ENCODE peak calls at places on chromosomes 12 and 14, in ten cellular contexts. One of them, this sample, is unnamed.

GRCh38 chr14:55249423-55249822 is 21.8 kb upstream of the FBXO34 start:
- DNase-seq in hypothalamus: no peak
- DNase-seq in stimulated activated CD4-positive, alpha-beta T cell treated with anti-CD3 and anti-CD28 coated beads, Interleukin-1b, Interleukin-23, amount 100 ng/mL, for 1 hour: no peak
- DNase-seq in activated naive CD4-positive, alpha-beta T cell treated with anti-CD3 and anti-CD28 coated beads, Interleukin-2, amount 10 ng/mL, durations not matched to agents 7 days and 5 days: no peak
- DNase-seq in cardiac fibroblast: peak
- DNase-seq in GM13976: no peak
- DNase-seq in tibial artery: no peak
- DNase-seq in HuH-7.5: no peak
- DNase-seq in AML-193: no peak
- DNase-seq in H7: no peak
- DNase-seq in this sample: no peak

GRCh38 chr14:68297871-68298468 is 478.4 kb downstream of the RAD51B start:
- DNase-seq in hypothalamus: no peak
- DNase-seq in stimulated activated CD4-positive, alpha-beta T cell treated with anti-CD3 and anti-CD28 coated beads, Interleukin-1b, Interleukin-23, amount 100 ng/mL, for 1 hour: no peak
- DNase-seq in activated naive CD4-positive, alpha-beta T cell treated with anti-CD3 and anti-CD28 coated beads, Interleukin-2, amount 10 ng/mL, durations not matched to agents 7 days and 5 days: no peak
- DNase-seq in cardiac fibroblast: peak
- DNase-seq in GM13976: no peak
- DNase-seq in tibial artery: no peak
- DNase-seq in HuH-7.5: no peak
- DNase-seq in AML-193: no peak
- DNase-seq in H7: peak
- DNase-seq in this sample: no peak

GRCh38 chr12:108839890-108840230 is 17.5 kb downstream of the SSH1 start:
- DNase-seq in hypothalamus: no peak
- DNase-seq in stimulated activated CD4-positive, alpha-beta T cell treated with anti-CD3 and anti-CD28 coated beads, Interleukin-1b, Interleukin-23, amount 100 ng/mL, for 1 hour: no peak
- DNase-seq in activated naive CD4-positive, alpha-beta T cell treated with anti-CD3 and anti-CD28 coated beads, Interleukin-2, amount 10 ng/mL, durations not matched to agents 7 days and 5 days: no peak
- DNase-seq in cardiac fibroblast: no peak
- DNase-seq in GM13976: no peak
- DNase-seq in tibial artery: no peak
- DNase-seq in HuH-7.5: no peak
- DNase-seq in AML-193: no peak
- DNase-seq in H7: no peak
- DNase-seq in this sample: no peak

GRCh38 chr12:48979602-48980388 is 1.7 kb downstream of the WNT1 start:
- DNase-seq in hypothalamus: no peak
- DNase-seq in stimulated activated CD4-positive, alpha-beta T cell treated with anti-CD3 and anti-CD28 coated beads, Interleukin-1b, Interleukin-23, amount 100 ng/mL, for 1 hour: no peak
- DNase-seq in activated naive CD4-positive, alpha-beta T cell treated with anti-CD3 and anti-CD28 coated beads, Interleukin-2, amount 10 ng/mL, durations not matched to agents 7 days and 5 days: peak
- DNase-seq in cardiac fibroblast: no peak
- DNase-seq in GM13976: peak
- DNase-seq in tibial artery: no peak
- DNase-seq in HuH-7.5: no peak
- DNase-seq in AML-193: no peak
- DNase-seq in H7: peak
- DNase-seq in this sample: no peak

GRCh38 chr12:674272-674781 is 11.1 kb upstream of the NINJ2 start:
- DNase-seq in hypothalamus: no peak
- DNase-seq in stimulated activated CD4-positive, alpha-beta T cell treated with anti-CD3 and anti-CD28 coated beads, Interleukin-1b, Interleukin-23, amount 100 ng/mL, for 1 hour: peak
- DNase-seq in activated naive CD4-positive, alpha-beta T cell treated with anti-CD3 and anti-CD28 coated beads, Interleukin-2, amount 10 ng/mL, durations not matched to agents 7 days and 5 days: peak
- DNase-seq in cardiac fibroblast: no peak
- DNase-seq in GM13976: peak
- DNase-seq in tibial artery: no peak
- DNase-seq in HuH-7.5: no peak
- DNase-seq in AML-193: peak
- DNase-seq in H7: no peak
- DNase-seq in this sample: no peak

GRCh38 chr14:51386983-51387730 is 147.1 kb downstream of the TMX1 start:
- DNase-seq in hypothalamus: no peak
- DNase-seq in stimulated activated CD4-positive, alpha-beta T cell treated with anti-CD3 and anti-CD28 coated beads, Interleukin-1b, Interleukin-23, amount 100 ng/mL, for 1 hour: no peak
- DNase-seq in activated naive CD4-positive, alpha-beta T cell treated with anti-CD3 and anti-CD28 coated beads, Interleukin-2, amount 10 ng/mL, durations not matched to agents 7 days and 5 days: no peak
- DNase-seq in cardiac fibroblast: no peak
- DNase-seq in GM13976: no peak
- DNase-seq in tibial artery: no peak
- DNase-seq in HuH-7.5: no peak
- DNase-seq in AML-193: no peak
- DNase-seq in H7: no peak
- DNase-seq in this sample: no peak

GRCh38 chr12:93979189-93979588 is 169.2 kb upstream of the PLXNC1 start:
- DNase-seq in hypothalamus: no peak
- DNase-seq in stimulated activated CD4-positive, alpha-beta T cell treated with anti-CD3 and anti-CD28 coated beads, Interleukin-1b, Interleukin-23, amount 100 ng/mL, for 1 hour: no peak
- DNase-seq in activated naive CD4-positive, alpha-beta T cell treated with anti-CD3 and anti-CD28 coated beads, Interleukin-2, amount 10 ng/mL, durations not matched to agents 7 days and 5 days: peak
- DNase-seq in cardiac fibroblast: peak
- DNase-seq in GM13976: peak
- DNase-seq in tibial artery: no peak
- DNase-seq in HuH-7.5: no peak
- DNase-seq in AML-193: peak
- DNase-seq in H7: no peak
- DNase-seq in this sample: no peak

GRCh38 chr14:51293149-51293925 is 53.3 kb downstream of the TMX1 start:
- DNase-seq in hypothalamus: no peak
- DNase-seq in stimulated activated CD4-positive, alpha-beta T cell treated with anti-CD3 and anti-CD28 coated beads, Interleukin-1b, Interleukin-23, amount 100 ng/mL, for 1 hour: no peak
- DNase-seq in activated naive CD4-positive, alpha-beta T cell treated with anti-CD3 and anti-CD28 coated beads, Interleukin-2, amount 10 ng/mL, durations not matched to agents 7 days and 5 days: no peak
- DNase-seq in cardiac fibroblast: peak
- DNase-seq in GM13976: no peak
- DNase-seq in tibial artery: no peak
- DNase-seq in HuH-7.5: no peak
- DNase-seq in AML-193: no peak
- DNase-seq in H7: no peak
- DNase-seq in this sample: no peak

GRCh38 chr14:21069388-21070082 is 569 bp upstream of the ARHGEF40 start:
- DNase-seq in hypothalamus: peak
- DNase-seq in stimulated activated CD4-positive, alpha-beta T cell treated with anti-CD3 and anti-CD28 coated beads, Interleukin-1b, Interleukin-23, amount 100 ng/mL, for 1 hour: no peak
- DNase-seq in activated naive CD4-positive, alpha-beta T cell treated with anti-CD3 and anti-CD28 coated beads, Interleukin-2, amount 10 ng/mL, durations not matched to agents 7 days and 5 days: no peak
- DNase-seq in cardiac fibroblast: peak
- DNase-seq in GM13976: peak
- DNase-seq in tibial artery: no peak
- DNase-seq in HuH-7.5: peak
- DNase-seq in AML-193: no peak
- DNase-seq in H7: peak
- DNase-seq in this sample: no peak

GRCh38 chr12:85277900-85278597 is 2.0 kb upstream of the ALX1 start:
- DNase-seq in hypothalamus: no peak
- DNase-seq in stimulated activated CD4-positive, alpha-beta T cell treated with anti-CD3 and anti-CD28 coated beads, Interleukin-1b, Interleukin-23, amount 100 ng/mL, for 1 hour: no peak
- DNase-seq in activated naive CD4-positive, alpha-beta T cell treated with anti-CD3 and anti-CD28 coated beads, Interleukin-2, amount 10 ng/mL, durations not matched to agents 7 days and 5 days: no peak
- DNase-seq in cardiac fibroblast: no peak
- DNase-seq in GM13976: no peak
- DNase-seq in tibial artery: no peak
- DNase-seq in HuH-7.5: no peak
- DNase-seq in AML-193: no peak
- DNase-seq in H7: peak
- DNase-seq in this sample: no peak

GRCh38 chr12:22100952-22101748 is 55.1 kb downstream of the CMAS start:
- DNase-seq in hypothalamus: no peak
- DNase-seq in stimulated activated CD4-positive, alpha-beta T cell treated with anti-CD3 and anti-CD28 coated beads, Interleukin-1b, Interleukin-23, amount 100 ng/mL, for 1 hour: peak
- DNase-seq in activated naive CD4-positive, alpha-beta T cell treated with anti-CD3 and anti-CD28 coated beads, Interleukin-2, amount 10 ng/mL, durations not matched to agents 7 days and 5 days: peak
- DNase-seq in cardiac fibroblast: peak
- DNase-seq in GM13976: peak
- DNase-seq in tibial artery: no peak
- DNase-seq in HuH-7.5: no peak
- DNase-seq in AML-193: peak
- DNase-seq in H7: peak
- DNase-seq in this sample: no peak

GRCh38 chr12:2287151-2287550 is 234.4 kb downstream of the CACNA1C start:
- DNase-seq in hypothalamus: no peak
- DNase-seq in stimulated activated CD4-positive, alpha-beta T cell treated with anti-CD3 and anti-CD28 coated beads, Interleukin-1b, Interleukin-23, amount 100 ng/mL, for 1 hour: no peak
- DNase-seq in activated naive CD4-positive, alpha-beta T cell treated with anti-CD3 and anti-CD28 coated beads, Interleukin-2, amount 10 ng/mL, durations not matched to agents 7 days and 5 days: no peak
- DNase-seq in cardiac fibroblast: no peak
- DNase-seq in GM13976: no peak
- DNase-seq in tibial artery: peak
- DNase-seq in HuH-7.5: no peak
- DNase-seq in AML-193: no peak
- DNase-seq in H7: no peak
- DNase-seq in this sample: no peak

GRCh38 chr12:19224746-19225145 is 95.2 kb downstream of the PLEKHA5 start:
- DNase-seq in hypothalamus: no peak
- DNase-seq in stimulated activated CD4-positive, alpha-beta T cell treated with anti-CD3 and anti-CD28 coated beads, Interleukin-1b, Interleukin-23, amount 100 ng/mL, for 1 hour: no peak
- DNase-seq in activated naive CD4-positive, alpha-beta T cell treated with anti-CD3 and anti-CD28 coated beads, Interleukin-2, amount 10 ng/mL, durations not matched to agents 7 days and 5 days: no peak
- DNase-seq in cardiac fibroblast: no peak
- DNase-seq in GM13976: no peak
- DNase-seq in tibial artery: no peak
- DNase-seq in HuH-7.5: no peak
- DNase-seq in AML-193: no peak
- DNase-seq in H7: no peak
- DNase-seq in this sample: no peak

GRCh38 chr14:37384870-37385596 is 187.3 kb downstream of the MIPOL1 start:
- DNase-seq in hypothalamus: no peak
- DNase-seq in stimulated activated CD4-positive, alpha-beta T cell treated with anti-CD3 and anti-CD28 coated beads, Interleukin-1b, Interleukin-23, amount 100 ng/mL, for 1 hour: no peak
- DNase-seq in activated naive CD4-positive, alpha-beta T cell treated with anti-CD3 and anti-CD28 coated beads, Interleukin-2, amount 10 ng/mL, durations not matched to agents 7 days and 5 days: no peak
- DNase-seq in cardiac fibroblast: no peak
- DNase-seq in GM13976: no peak
- DNase-seq in tibial artery: no peak
- DNase-seq in HuH-7.5: peak
- DNase-seq in AML-193: no peak
- DNase-seq in H7: no peak
- DNase-seq in this sample: no peak

GRCh38 chr12:7460375-7461259 is 16.7 kb upstream of the CD163L1 start:
- DNase-seq in hypothalamus: peak
- DNase-seq in stimulated activated CD4-positive, alpha-beta T cell treated with anti-CD3 and anti-CD28 coated beads, Interleukin-1b, Interleukin-23, amount 100 ng/mL, for 1 hour: no peak
- DNase-seq in activated naive CD4-positive, alpha-beta T cell treated with anti-CD3 and anti-CD28 coated beads, Interleukin-2, amount 10 ng/mL, durations not matched to agents 7 days and 5 days: peak
- DNase-seq in cardiac fibroblast: peak
- DNase-seq in GM13976: peak
- DNase-seq in tibial artery: no peak
- DNase-seq in HuH-7.5: no peak
- DNase-seq in AML-193: peak
- DNase-seq in H7: peak
- DNase-seq in this sample: peak

GRCh38 chr12:48105321-48105866 is 485 bp downstream of the SENP1 start:
- DNase-seq in hypothalamus: no peak
- DNase-seq in stimulated activated CD4-positive, alpha-beta T cell treated with anti-CD3 and anti-CD28 coated beads, Interleukin-1b, Interleukin-23, amount 100 ng/mL, for 1 hour: no peak
- DNase-seq in activated naive CD4-positive, alpha-beta T cell treated with anti-CD3 and anti-CD28 coated beads, Interleukin-2, amount 10 ng/mL, durations not matched to agents 7 days and 5 days: peak
- DNase-seq in cardiac fibroblast: no peak
- DNase-seq in GM13976: no peak
- DNase-seq in tibial artery: no peak
- DNase-seq in HuH-7.5: peak
- DNase-seq in AML-193: no peak
- DNase-seq in H7: no peak
- DNase-seq in this sample: no peak

GRCh38 chr14:91177073-91177796 is 63.4 kb downstream of the DGLUCY start:
- DNase-seq in hypothalamus: no peak
- DNase-seq in stimulated activated CD4-positive, alpha-beta T cell treated with anti-CD3 and anti-CD28 coated beads, Interleukin-1b, Interleukin-23, amount 100 ng/mL, for 1 hour: peak
- DNase-seq in activated naive CD4-positive, alpha-beta T cell treated with anti-CD3 and anti-CD28 coated beads, Interleukin-2, amount 10 ng/mL, durations not matched to agents 7 days and 5 days: peak
- DNase-seq in cardiac fibroblast: peak
- DNase-seq in GM13976: peak
- DNase-seq in tibial artery: no peak
- DNase-seq in HuH-7.5: peak
- DNase-seq in AML-193: peak
- DNase-seq in H7: peak
- DNase-seq in this sample: peak

GRCh38 chr12:54961190-54961589 is 23.4 kb downstream of the TESPA1 start:
- DNase-seq in hypothalamus: no peak
- DNase-seq in stimulated activated CD4-positive, alpha-beta T cell treated with anti-CD3 and anti-CD28 coated beads, Interleukin-1b, Interleukin-23, amount 100 ng/mL, for 1 hour: no peak
- DNase-seq in activated naive CD4-positive, alpha-beta T cell treated with anti-CD3 and anti-CD28 coated beads, Interleukin-2, amount 10 ng/mL, durations not matched to agents 7 days and 5 days: no peak
- DNase-seq in cardiac fibroblast: no peak
- DNase-seq in GM13976: no peak
- DNase-seq in tibial artery: no peak
- DNase-seq in HuH-7.5: no peak
- DNase-seq in AML-193: no peak
- DNase-seq in H7: no peak
- DNase-seq in this sample: no peak

GRCh38 chr12:98763656-98764055 is 118.6 kb downstream of the APAF1 start:
- DNase-seq in hypothalamus: no peak
- DNase-seq in stimulated activated CD4-positive, alpha-beta T cell treated with anti-CD3 and anti-CD28 coated beads, Interleukin-1b, Interleukin-23, amount 100 ng/mL, for 1 hour: no peak
- DNase-seq in activated naive CD4-positive, alpha-beta T cell treated with anti-CD3 and anti-CD28 coated beads, Interleukin-2, amount 10 ng/mL, durations not matched to agents 7 days and 5 days: no peak
- DNase-seq in cardiac fibroblast: no peak
- DNase-seq in GM13976: no peak
- DNase-seq in tibial artery: no peak
- DNase-seq in HuH-7.5: no peak
- DNase-seq in AML-193: no peak
- DNase-seq in H7: no peak
- DNase-seq in this sample: no peak

GRCh38 chr14:23061995-23062394 is 4.7 kb upstream of the CDH24 start:
- DNase-seq in hypothalamus: no peak
- DNase-seq in stimulated activated CD4-positive, alpha-beta T cell treated with anti-CD3 and anti-CD28 coated beads, Interleukin-1b, Interleukin-23, amount 100 ng/mL, for 1 hour: no peak
- DNase-seq in activated naive CD4-positive, alpha-beta T cell treated with anti-CD3 and anti-CD28 coated beads, Interleukin-2, amount 10 ng/mL, durations not matched to agents 7 days and 5 days: no peak
- DNase-seq in cardiac fibroblast: peak
- DNase-seq in GM13976: no peak
- DNase-seq in tibial artery: peak
- DNase-seq in HuH-7.5: peak
- DNase-seq in AML-193: no peak
- DNase-seq in H7: peak
- DNase-seq in this sample: no peak

GRCh38 chr12:97680751-97681150 is 218.1 kb downstream of the RMST start:
- DNase-seq in hypothalamus: no peak
- DNase-seq in stimulated activated CD4-positive, alpha-beta T cell treated with anti-CD3 and anti-CD28 coated beads, Interleukin-1b, Interleukin-23, amount 100 ng/mL, for 1 hour: no peak
- DNase-seq in activated naive CD4-positive, alpha-beta T cell treated with anti-CD3 and anti-CD28 coated beads, Interleukin-2, amount 10 ng/mL, durations not matched to agents 7 days and 5 days: no peak
- DNase-seq in cardiac fibroblast: no peak
- DNase-seq in GM13976: no peak
- DNase-seq in tibial artery: no peak
- DNase-seq in HuH-7.5: no peak
- DNase-seq in AML-193: no peak
- DNase-seq in H7: no peak
- DNase-seq in this sample: no peak

GRCh38 chr12:89529738-89530137 is 3.9 kb upstream of the POC1B start:
- DNase-seq in hypothalamus: no peak
- DNase-seq in stimulated activated CD4-positive, alpha-beta T cell treated with anti-CD3 and anti-CD28 coated beads, Interleukin-1b, Interleukin-23, amount 100 ng/mL, for 1 hour: no peak
- DNase-seq in activated naive CD4-positive, alpha-beta T cell treated with anti-CD3 and anti-CD28 coated beads, Interleukin-2, amount 10 ng/mL, durations not matched to agents 7 days and 5 days: no peak
- DNase-seq in cardiac fibroblast: peak
- DNase-seq in GM13976: peak
- DNase-seq in tibial artery: no peak
- DNase-seq in HuH-7.5: peak
- DNase-seq in AML-193: peak
- DNase-seq in H7: peak
- DNase-seq in this sample: peak

GRCh38 chr12:47178014-47178413 is 98.3 kb upstream of the AMIGO2 start:
- DNase-seq in hypothalamus: no peak
- DNase-seq in stimulated activated CD4-positive, alpha-beta T cell treated with anti-CD3 and anti-CD28 coated beads, Interleukin-1b, Interleukin-23, amount 100 ng/mL, for 1 hour: no peak
- DNase-seq in activated naive CD4-positive, alpha-beta T cell treated with anti-CD3 and anti-CD28 coated beads, Interleukin-2, amount 10 ng/mL, durations not matched to agents 7 days and 5 days: no peak
- DNase-seq in cardiac fibroblast: no peak
- DNase-seq in GM13976: no peak
- DNase-seq in tibial artery: no peak
- DNase-seq in HuH-7.5: no peak
- DNase-seq in AML-193: no peak
- DNase-seq in H7: no peak
- DNase-seq in this sample: no peak

GRCh38 chr12:4984971-4985370 is 58.7 kb upstream of the KCNA5 start:
- DNase-seq in hypothalamus: no peak
- DNase-seq in stimulated activated CD4-positive, alpha-beta T cell treated with anti-CD3 and anti-CD28 coated beads, Interleukin-1b, Interleukin-23, amount 100 ng/mL, for 1 hour: no peak
- DNase-seq in activated naive CD4-positive, alpha-beta T cell treated with anti-CD3 and anti-CD28 coated beads, Interleukin-2, amount 10 ng/mL, durations not matched to agents 7 days and 5 days: no peak
- DNase-seq in cardiac fibroblast: no peak
- DNase-seq in GM13976: no peak
- DNase-seq in tibial artery: no peak
- DNase-seq in HuH-7.5: no peak
- DNase-seq in AML-193: no peak
- DNase-seq in H7: no peak
- DNase-seq in this sample: no peak

GRCh38 chr12:126547905-126548304 is 1482.7 kb downstream of the AACS start:
- DNase-seq in hypothalamus: no peak
- DNase-seq in stimulated activated CD4-positive, alpha-beta T cell treated with anti-CD3 and anti-CD28 coated beads, Interleukin-1b, Interleukin-23, amount 100 ng/mL, for 1 hour: no peak
- DNase-seq in activated naive CD4-positive, alpha-beta T cell treated with anti-CD3 and anti-CD28 coated beads, Interleukin-2, amount 10 ng/mL, durations not matched to agents 7 days and 5 days: no peak
- DNase-seq in cardiac fibroblast: no peak
- DNase-seq in GM13976: no peak
- DNase-seq in tibial artery: no peak
- DNase-seq in HuH-7.5: no peak
- DNase-seq in AML-193: no peak
- DNase-seq in H7: no peak
- DNase-seq in this sample: no peak

GRCh38 chr12:92003701-92004100 is 141.9 kb downstream of the BTG1 start:
- DNase-seq in hypothalamus: no peak
- DNase-seq in stimulated activated CD4-positive, alpha-beta T cell treated with anti-CD3 and anti-CD28 coated beads, Interleukin-1b, Interleukin-23, amount 100 ng/mL, for 1 hour: no peak
- DNase-seq in activated naive CD4-positive, alpha-beta T cell treated with anti-CD3 and anti-CD28 coated beads, Interleukin-2, amount 10 ng/mL, durations not matched to agents 7 days and 5 days: no peak
- DNase-seq in cardiac fibroblast: no peak
- DNase-seq in GM13976: no peak
- DNase-seq in tibial artery: no peak
- DNase-seq in HuH-7.5: no peak
- DNase-seq in AML-193: no peak
- DNase-seq in H7: no peak
- DNase-seq in this sample: no peak

GRCh38 chr12:18886962-18887361 is 149.0 kb downstream of the CAPZA3 start:
- DNase-seq in hypothalamus: no peak
- DNase-seq in stimulated activated CD4-positive, alpha-beta T cell treated with anti-CD3 and anti-CD28 coated beads, Interleukin-1b, Interleukin-23, amount 100 ng/mL, for 1 hour: no peak
- DNase-seq in activated naive CD4-positive, alpha-beta T cell treated with anti-CD3 and anti-CD28 coated beads, Interleukin-2, amount 10 ng/mL, durations not matched to agents 7 days and 5 days: no peak
- DNase-seq in cardiac fibroblast: no peak
- DNase-seq in GM13976: no peak
- DNase-seq in tibial artery: no peak
- DNase-seq in HuH-7.5: no peak
- DNase-seq in AML-193: no peak
- DNase-seq in H7: no peak
- DNase-seq in this sample: no peak

This sample was measured in HEK293T.